ENCODE peak calls at places on chromosomes 7 and 10, in five cellular contexts. M is fibroblast of lung; O is B cell; G is activated T-cell treated with anti-CD3 and anti-CD28 coated beads for 1 hour; L is effector CD4-positive, alpha-beta T cell. J is an unnamed sample.

GRCh38 chr10:49520122-49520775 is 18.7 kb downstream of the ERCC6 start:
- DNase-seq in G (no peak), O (no peak), L (no peak), M (no peak), J (no peak)

GRCh38 chr7:152949198-152949597 is 189.6 kb downstream of the ACTR3B start:
- DNase-seq in L (no peak), O (no peak), M (no peak), G (no peak), J (no peak)

GRCh38 chr7:114921636-114922150 is at the start of gene MDFIC:
- DNase-seq in M (no peak), L (peak; percentile 34), G (peak; percentile 9), O (no peak), J (no peak)

GRCh38 chr7:39816462-39817065 is 133.5 kb upstream of the CDK13 start:
- DNase-seq in O (no peak), G (no peak), L (no peak), M (no peak), J (no peak)

GRCh38 chr10:125817318-125817946 is 5.6 kb downstream of the UROS start:
- DNase-seq in M (no peak), L (no peak), O (no peak), G (no peak), J (no peak)

GRCh38 chr7:12570148-12570528 is 382 bp upstream of the SCIN start:
- DNase-seq in O (peak; percentile 5), M (no peak), L (no peak), G (no peak), J (no peak)

GRCh38 chr7:30933124-30933893 is 21.7 kb downstream of the AQP1 start:
- DNase-seq in O (no peak), G (no peak), L (no peak), M (no peak), J (peak; percentile 25)

GRCh38 chr7:143407296-143408246 is 1.1 kb downstream of the EPHA1 start:
- DNase-seq in G (no peak), L (peak; percentile 36), M (no peak), O (no peak), J (no peak)

GRCh38 chr7:133873631-133874030 is 253.5 kb upstream of the LRGUK start:
- DNase-seq in G (no peak), O (no peak), M (peak; percentile 15), L (no peak), J (no peak)

GRCh38 chr7:116990056-116990455 is 36.8 kb downstream of the ST7 start:
- DNase-seq in M (no peak), L (no peak), G (no peak), O (no peak), J (no peak)

GRCh38 chr7:156124356-156124755 is 312.1 kb upstream of the SHH start:
- DNase-seq in O (no peak), L (no peak), G (no peak), M (no peak), J (no peak)

GRCh38 chr7:47244692-47245091 is 337.2 kb downstream of the TNS3 start:
- DNase-seq in M (no peak), L (no peak), G (no peak), O (no peak), J (no peak)

GRCh38 chr7:28293529-28293835 is 112.9 kb upstream of the JAZF1 start:
- DNase-seq in G (no peak), O (no peak), M (peak; percentile 17), L (no peak), J (no peak)

GRCh38 chr10:78763217-78763616 is 305.5 kb upstream of the ZMIZ1 start:
- DNase-seq in M (no peak), G (no peak), O (no peak), L (no peak), J (no peak)

GRCh38 chr10:97788552-97789442 is 17.0 kb upstream of the SFRP5 start:
- DNase-seq in M (peak; percentile 51), L (no peak), O (no peak), G (no peak), J (no peak)

GRCh38 chr7:44977304-44977858 is 1.4 kb downstream of the MYO1G start:
- DNase-seq in O (peak; percentile 65), G (peak; percentile 62), M (no peak), L (peak; percentile 64), J (peak; percentile 73)

GRCh38 chr10:68781613-68782574 is 45.4 kb upstream of the STOX1 start:
- DNase-seq in L (no peak), G (no peak), O (peak; percentile 22), M (no peak), J (no peak)

GRCh38 chr10:132532784-132533560 is 4.6 kb upstream of the INPP5A start:
- DNase-seq in G (no peak), L (no peak), M (peak; percentile 99), O (no peak), J (peak; percentile 1)

GRCh38 chr10:44990965-44991364 is 9.8 kb upstream of the ZNF22 start:
- DNase-seq in L (no peak), G (no peak), M (no peak), O (no peak), J (no peak)

GRCh38 chr7:39948375-39948774 is 1.7 kb upstream of the CDK13 start:
- DNase-seq in M (peak; percentile 15), G (no peak), O (no peak), L (no peak), J (peak; percentile 35)

GRCh38 chr10:77060913-77061312 is 576.7 kb downstream of the KCNMA1 start:
- DNase-seq in G (no peak), M (peak; percentile 45), L (no peak), O (no peak), J (no peak)

GRCh38 chr7:1447551-1448244 is 11.6 kb downstream of the MICALL2 start:
- DNase-seq in G (no peak), L (no peak), M (no peak), O (no peak), J (no peak)

GRCh38 chr10:90621577-90621976 is 236.3 kb downstream of the HTR7 start:
- DNase-seq in O (no peak), G (no peak), M (peak; percentile 23), L (no peak), J (no peak)

GRCh38 chr7:66699998-66700397 is 40.5 kb upstream of the RABGEF1 start:
- DNase-seq in L (no peak), M (peak; percentile 10), G (no peak), O (no peak), J (no peak)